ENCODE peak calls at places on chromosomes 11 and 22, in six cellular contexts. Z is ovary, D is tibial nerve, H is IMR-90, R is BE2C, N is MM.1S. O is an unnamed sample.

GRCh38 chr22:22094514-22094913 is 111.9 kb upstream of the TOP3B start:
- DNase-seq in Z (no peak), R (no peak), H (no peak), D (no peak), N (no peak), O (no peak)

GRCh38 chr11:12986194-12986898 is 22.8 kb upstream of the RASSF10 start:
- DNase-seq in N (no peak), R (no peak), D (no peak), H (no peak), Z (no peak), O (no peak)

GRCh38 chr11:65615950-65616574 is 486 bp downstream of the PCNX3 start:
- DNase-seq in D (no peak), H (no peak), N (peak), R (peak), Z (no peak), O (no peak)

GRCh38 chr11:118152552-118153471 is at the start of gene SCN4B:
- DNase-seq in D (no peak), Z (peak), N (no peak), H (peak), R (peak), O (peak)

GRCh38 chr22:19848298-19849224 is 6.1 kb downstream of the GNB1L start:
- DNase-seq in N (peak), H (no peak), R (no peak), D (no peak), Z (no peak), O (no peak)

GRCh38 chr11:47071341-47071740 is 105.3 kb downstream of the ARFGAP2 start:
- DNase-seq in N (no peak), R (no peak), H (no peak), Z (no peak), D (no peak), O (no peak)

GRCh38 chr11:18669211-18669593 is 29.4 kb upstream of the TMEM86A start:
- DNase-seq in N (no peak), R (no peak), Z (no peak), D (no peak), H (no peak), O (no peak)

GRCh38 chr11:61949169-61950034 is 749 bp upstream of the BEST1 start:
- DNase-seq in H (peak), D (peak), R (peak), Z (peak), N (peak), O (peak)

GRCh38 chr22:50191041-50191740 is 5.5 kb downstream of the TRABD start:
- DNase-seq in Z (no peak), N (no peak), R (no peak), H (no peak), D (no peak), O (no peak)

GRCh38 chr11:68954970-68955958 is 25.5 kb downstream of the MRGPRD start:
- DNase-seq in D (peak), N (no peak), R (no peak), Z (peak), H (peak), O (peak)

GRCh38 chr11:8728566-8728965 is 46.0 kb downstream of the RPL27A start:
- DNase-seq in D (no peak), H (peak), R (peak), Z (peak), N (no peak), O (peak)

GRCh38 chr11:7251836-7252682 is at the start of gene SYT9:
- DNase-seq in Z (no peak), R (peak), N (peak), D (no peak), H (no peak), O (peak)

GRCh38 chr22:45744442-45744841 is 72.8 kb downstream of the ATXN10 start:
- DNase-seq in N (no peak), D (no peak), H (no peak), R (no peak), Z (no peak), O (no peak)

GRCh38 chr11:2210366-2211112 is 38.9 kb upstream of the TH start:
- DNase-seq in Z (peak), D (no peak), H (no peak), N (no peak), R (no peak), O (no peak)

GRCh38 chr11:19714387-19715363 is 2.0 kb downstream of the NAV2 start:
- DNase-seq in H (peak), D (peak), N (no peak), Z (no peak), R (no peak), O (peak)

GRCh38 chr11:95222817-95223216 is 8.2 kb downstream of the SESN3 start:
- DNase-seq in N (no peak), R (no peak), H (no peak), Z (no peak), D (no peak), O (no peak)

GRCh38 chr22:27253541-27253940 is 548.0 kb downstream of the MN1 start:
- DNase-seq in N (no peak), Z (no peak), H (no peak), D (no peak), R (no peak), O (no peak)

GRCh38 chr11:88246680-88247079 is 71.4 kb upstream of the RAB38 start:
- DNase-seq in Z (no peak), R (no peak), D (no peak), H (peak), N (no peak), O (peak)

GRCh38 chr11:37040921-37041320 is 442.9 kb upstream of the RAG2 start:
- DNase-seq in D (no peak), N (no peak), Z (no peak), H (no peak), R (no peak), O (no peak)

GRCh38 chr22:44360686-44361381 is 48.1 kb upstream of the SHISAL1 start:
- DNase-seq in R (no peak), Z (peak), D (no peak), N (no peak), H (peak), O (peak)
- TF ChIP-seq CTCF in R (no peak), Z (no peak), D (no peak), N (no peak), H (peak), O (peak)

GRCh38 chr11:117011541-117011908 is 86.7 kb downstream of the SIK3 start:
- DNase-seq in H (no peak), D (no peak), R (no peak), Z (no peak), N (no peak), O (no peak)

GRCh38 chr11:117009905-117010605 is 88.2 kb downstream of the SIK3 start:
- DNase-seq in Z (no peak), R (no peak), D (no peak), N (no peak), H (no peak), O (no peak)

GRCh38 chr11:117016246-117016645 is 82.0 kb downstream of the SIK3 start:
- DNase-seq in Z (no peak), D (no peak), R (no peak), H (no peak), N (no peak), O (no peak)

GRCh38 chr11:117005758-117006157 is 92.5 kb downstream of the SIK3 start:
- DNase-seq in D (no peak), R (no peak), H (no peak), N (no peak), Z (no peak), O (no peak)

DNA sequence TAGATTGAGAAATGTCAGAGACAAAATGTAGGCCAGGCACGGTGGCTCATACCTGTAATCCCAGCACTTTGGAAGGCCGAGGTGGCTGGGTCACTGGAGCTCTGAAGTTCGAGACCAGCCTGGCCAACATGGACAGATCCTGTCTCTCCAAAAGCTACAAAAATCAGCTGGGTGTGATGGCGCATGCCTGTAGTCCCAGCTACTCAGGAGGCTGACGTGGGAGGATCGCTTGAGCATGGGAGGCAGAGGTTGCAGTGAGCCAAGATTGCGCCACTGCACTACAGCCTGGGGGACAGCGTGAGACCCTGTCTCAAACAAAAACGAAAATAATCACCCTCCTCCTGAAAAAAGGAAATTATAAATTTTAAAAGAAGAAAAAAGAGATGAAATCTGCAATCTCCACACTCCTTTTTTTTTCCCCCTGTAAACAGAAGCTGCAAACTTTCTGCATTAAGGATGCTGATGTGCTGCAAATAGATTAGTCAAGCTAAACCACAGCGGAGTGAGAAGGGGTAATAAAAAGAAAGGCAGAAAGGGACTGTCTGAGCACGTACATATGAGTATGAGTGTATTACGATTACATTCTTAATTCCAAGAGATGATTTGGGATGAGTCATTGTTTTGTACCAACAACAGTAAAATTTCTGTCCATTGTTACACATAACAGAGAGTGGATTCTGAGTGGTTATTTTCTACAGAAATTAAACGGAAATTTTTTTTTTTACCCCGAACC is 87.3 kb downstream of the SIK3 start:
- DNase-seq in R (no peak), D (no peak), Z (no peak), N (no peak), H (peak), O (peak)
- H3K4me3 ChIP-seq in R (no peak), D (no peak), Z (no peak), N (no peak), H (no peak), O (no peak)

DNA sequence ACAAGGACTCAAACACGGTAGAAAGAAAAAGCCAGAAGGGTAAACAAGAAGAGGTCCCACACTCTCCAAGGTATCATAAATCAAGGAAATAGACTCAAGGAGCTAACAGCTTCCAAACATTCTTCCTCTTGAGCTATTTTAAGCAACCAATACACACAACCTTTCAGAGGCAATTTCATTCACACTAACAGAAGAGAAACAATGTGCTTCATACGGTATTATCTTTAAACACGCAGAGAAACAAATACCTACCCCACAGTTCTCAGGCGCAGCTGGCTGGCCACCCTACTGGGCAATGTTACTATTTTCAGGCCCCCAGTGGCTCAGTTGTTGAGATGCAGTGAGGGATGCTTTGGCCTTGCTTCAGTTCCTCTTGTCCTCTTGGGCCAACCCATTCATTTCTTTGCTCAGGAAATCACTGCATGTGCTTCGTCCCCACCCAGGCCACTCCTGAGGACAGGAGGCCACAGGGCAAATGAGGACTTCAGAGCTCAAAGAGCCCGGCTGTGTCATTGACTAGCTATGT is 15.7 kb downstream of the ABTB2 start:
- DNase-seq in H (peak), D (peak), N (no peak), R (no peak), Z (peak), O (peak)
- TF ChIP-seq CTCF in H (no peak), D (no peak), N (no peak), R (no peak), Z (no peak), O (no peak)

DNA sequence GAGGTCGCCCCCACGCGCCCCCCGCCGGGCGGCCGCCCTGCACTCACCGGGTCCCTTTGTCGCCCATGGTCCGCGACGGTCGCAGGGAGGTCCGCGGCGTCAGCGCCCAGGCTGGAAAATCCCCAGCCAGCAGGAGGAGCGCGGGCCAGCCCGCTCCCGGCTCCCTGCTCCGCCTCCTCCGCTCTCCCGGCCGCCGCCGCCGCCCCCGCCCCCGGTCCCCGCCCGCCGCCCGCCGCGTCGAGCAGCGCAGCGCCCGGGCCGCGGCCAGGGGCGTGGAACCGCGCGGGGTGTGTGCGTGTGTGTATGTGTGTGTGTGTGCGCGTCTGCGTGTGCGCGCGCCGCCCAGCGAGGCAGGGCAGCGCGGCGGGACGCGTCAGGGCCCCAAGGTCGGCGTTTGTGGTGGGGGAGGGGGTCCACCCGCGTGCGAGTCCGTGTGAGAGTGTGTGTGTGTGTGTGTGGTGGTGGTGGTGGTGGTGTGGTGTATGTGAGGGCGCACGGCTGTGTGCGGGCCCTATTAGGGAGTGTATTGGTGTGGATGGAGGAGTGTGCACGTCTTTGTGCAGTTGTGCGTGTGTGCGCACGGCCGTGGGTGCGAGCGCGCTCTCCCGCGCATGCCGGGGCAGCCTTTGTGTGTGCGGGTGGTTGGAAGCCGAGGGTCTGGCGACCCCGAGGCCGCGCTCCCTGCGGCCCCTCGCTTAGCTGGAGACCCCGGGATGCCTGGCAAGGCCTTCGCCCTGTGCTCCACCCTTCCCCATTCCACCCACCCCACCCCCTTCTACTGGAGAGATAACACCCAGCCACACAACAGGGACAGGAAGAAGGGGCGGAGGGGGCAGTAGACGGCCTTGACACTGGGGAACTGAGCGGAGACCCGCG is at the start of gene ARRB1:
- DNase-seq in R (peak), N (no peak), Z (peak), D (peak), H (no peak), O (no peak)
- H3K4me3 ChIP-seq in R (peak), N (peak), Z (peak), D (peak), H (peak), O (peak)

DNA sequence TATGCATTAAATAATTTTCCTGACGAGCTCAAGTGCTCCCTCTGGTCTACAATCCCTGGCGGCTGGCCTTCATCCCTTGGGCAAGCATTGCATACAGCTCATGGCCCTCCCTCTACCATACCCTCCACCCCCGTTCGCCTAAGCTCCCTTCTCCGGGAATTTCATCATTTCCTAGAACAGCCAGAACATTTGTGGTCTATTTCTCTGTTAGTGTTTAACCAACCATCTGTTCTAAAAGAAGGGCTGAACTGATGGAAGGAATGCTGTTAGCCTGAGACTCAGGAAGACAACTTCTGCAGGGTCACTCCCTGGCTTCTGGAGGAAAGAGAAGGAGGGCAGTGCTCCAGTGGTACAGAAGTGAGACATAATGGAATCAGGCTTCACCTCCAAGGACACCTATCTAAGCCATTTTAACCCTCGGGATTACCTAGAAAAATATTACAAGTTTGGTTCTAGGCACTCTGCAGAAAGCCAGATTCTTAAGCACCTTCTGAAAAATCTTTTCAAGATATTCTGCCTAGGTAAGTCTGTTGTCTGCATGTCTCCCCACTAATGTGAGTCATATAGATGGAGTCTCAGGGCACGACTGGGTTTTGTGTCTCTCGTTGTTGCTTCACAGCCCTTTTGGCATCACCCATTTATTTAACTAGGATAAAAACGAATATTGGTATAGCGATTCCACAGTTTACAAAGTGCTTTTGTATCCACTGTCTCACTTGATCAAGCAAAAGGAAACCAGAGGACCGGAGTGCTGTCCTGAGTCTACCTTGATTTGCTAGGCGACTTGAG is at the start of gene NNMT:
- DNase-seq in N (no peak), H (peak), D (peak), Z (peak), R (no peak), O (peak)
- TF ChIP-seq CTCF in N (no peak), H (peak), D (no peak), Z (no peak), R (no peak), O (no peak)

GRCh38 chr11:122696662-122697061 is 41.1 kb downstream of the UBASH3B start:
- DNase-seq in H (no peak), D (no peak), R (no peak), Z (no peak), N (no peak), O (no peak)

GRCh38 chr11:122697636-122698167 is 42.2 kb downstream of the UBASH3B start:
- DNase-seq in D (peak), Z (no peak), H (peak), R (no peak), N (peak), O (peak)

GRCh38 chr11:122700676-122701075 is 45.2 kb downstream of the UBASH3B start:
- DNase-seq in D (no peak), N (no peak), H (no peak), Z (no peak), R (no peak), O (no peak)

GRCh38 chr11:122695076-122695620 is 39.6 kb downstream of the UBASH3B start:
- DNase-seq in H (no peak), N (no peak), D (no peak), Z (no peak), R (no peak), O (no peak)

DNA sequence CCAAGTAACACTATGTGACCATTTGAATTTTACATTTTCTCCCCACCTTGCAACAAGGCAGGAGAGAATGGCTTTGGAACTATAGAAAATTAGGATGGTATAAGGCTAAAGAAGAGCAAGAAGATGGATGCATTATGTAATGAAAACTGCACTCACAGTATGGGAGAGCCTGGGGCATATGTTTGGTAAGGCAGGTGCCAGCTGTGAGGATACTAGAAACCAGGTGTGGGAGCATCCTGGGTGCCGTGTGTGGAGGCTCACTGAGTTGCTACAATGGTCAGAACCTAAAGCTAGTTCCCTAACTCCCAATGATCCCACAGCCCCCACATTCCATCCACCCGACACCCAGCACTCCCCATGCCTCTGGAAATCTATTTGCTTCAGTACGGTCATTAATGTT is 42.9 kb downstream of the UBASH3B start:
- DNase-seq in Z (no peak), N (no peak), D (no peak), H (no peak), R (no peak), O (no peak)
- H3K4me3 ChIP-seq in Z (no peak), N (no peak), D (no peak), H (no peak), R (no peak), O (no peak)

DNA sequence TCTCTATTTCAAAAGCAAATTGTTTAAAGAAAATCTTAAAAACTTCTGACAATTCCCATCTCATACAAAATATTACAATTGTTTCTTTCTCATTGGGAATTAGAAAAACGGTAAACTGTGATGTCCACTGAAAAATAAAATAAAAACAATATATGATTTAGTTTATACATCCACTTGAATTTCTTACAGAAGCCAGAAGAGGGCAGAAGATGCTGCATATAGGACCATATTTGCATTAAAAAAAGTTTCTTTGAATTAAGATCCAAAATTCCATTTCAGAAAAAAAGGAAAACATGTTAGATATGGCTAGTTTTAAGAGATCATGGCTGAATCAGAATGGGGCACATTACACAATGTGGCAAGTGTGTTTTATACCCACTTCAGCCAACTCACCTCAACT is 39.3 kb upstream of the LRRC4C start:
- DNase-seq in R (no peak), Z (no peak), N (no peak), D (no peak), H (no peak), O (peak)
- TF ChIP-seq CTCF in R (peak), Z (no peak), N (peak), D (no peak), H (peak), O (peak)

O was measured in astrocyte of the spinal cord.